ENCODE peak calls at places on chromosomes 5 and 9, in seven cellular contexts. F is NB4, K is body of pancreas, C is PC-3, X is HFF-Myc, Y is sigmoid colon, W is psoas muscle. A is an unnamed sample.

GRCh38 chr5:79509244-79509880 is 4.6 kb downstream of the HOMER1 start:
- DNase-seq in C (no peak), X (no peak), F (no peak), K (no peak), Y (no peak), W (no peak), A (no peak)

GRCh38 chr5:109468737-109469420 is 59.1 kb upstream of the PJA2 start:
- DNase-seq in X (peak), K (peak), C (peak), Y (peak), W (peak), F (peak), A (peak)

GRCh38 chr5:173602423-173602822 is 14.0 kb downstream of the BOD1 start:
- DNase-seq in C (no peak), K (peak), F (peak), W (peak), Y (no peak), X (no peak), A (no peak)

GRCh38 chr5:156971415-156971814 is 8.4 kb upstream of the TIMD4 start:
- DNase-seq in W (no peak), Y (no peak), X (no peak), F (no peak), K (no peak), C (no peak), A (no peak)

GRCh38 chr5:14225173-14225834 is 82.2 kb downstream of the TRIO start:
- DNase-seq in Y (no peak), F (no peak), X (no peak), W (no peak), K (no peak), C (no peak), A (peak)

GRCh38 chr9:69036319-69036718 is 767 bp downstream of the FXN start:
- DNase-seq in F (peak), Y (no peak), C (peak), K (peak), W (no peak), X (no peak), A (peak)

GRCh38 chr9:116700882-116701836 is 14.1 kb downstream of the TRIM32 start:
- DNase-seq in X (no peak), K (no peak), C (no peak), W (no peak), Y (no peak), F (no peak), A (peak)

GRCh38 chr9:14769235-14769580 is 46.7 kb upstream of the CER1 start:
- DNase-seq in F (peak), W (no peak), K (no peak), C (peak), Y (no peak), X (no peak), A (peak)

GRCh38 chr9:84750152-84750865 is 80.8 kb downstream of the NTRK2 start:
- DNase-seq in F (no peak), K (no peak), W (no peak), Y (no peak), C (no peak), X (no peak), A (peak)

GRCh38 chr9:81861644-81862043 is 66.6 kb upstream of the SPATA31D4 start:
- DNase-seq in W (no peak), F (no peak), X (no peak), Y (no peak), K (no peak), C (peak), A (no peak)

GRCh38 chr9:112719696-112720095 is 1.8 kb upstream of the INIP start:
- DNase-seq in F (no peak), X (no peak), K (no peak), W (no peak), Y (no peak), C (peak), A (no peak)

GRCh38 chr9:112712678-112713077 is 5.2 kb downstream of the INIP start:
- DNase-seq in X (no peak), K (no peak), F (no peak), Y (no peak), W (no peak), C (no peak), A (no peak)

GRCh38 chr9:112719292-112719691 is 1.4 kb upstream of the INIP start:
- DNase-seq in C (no peak), X (no peak), F (no peak), Y (no peak), W (no peak), K (no peak), A (peak)

GRCh38 chr9:112717669-112718331 is at the start of gene INIP:
- DNase-seq in Y (peak), K (peak), C (peak), W (peak), X (peak), F (peak), A (peak)
- TF ChIP-seq CTCF in Y (no peak), K (no peak), C (no peak), W (no peak), X (no peak), F (no peak), A (peak)

GRCh38 chr5:34053571-34054271 is 10.7 kb upstream of the C1QTNF3 start:
- DNase-seq in C (no peak), K (no peak), X (no peak), W (no peak), F (no peak), Y (no peak), A (no peak)
- H3K4me3 ChIP-seq in C (peak), K (no peak), X (no peak), W (no peak), F (no peak), Y (no peak), A (no peak)

GRCh38 chr5:107670028-107670926 is 460 bp downstream of the EFNA5 start:
- DNase-seq in Y (peak), C (peak), F (no peak), K (peak), W (peak), X (no peak), A (peak)

GRCh38 chr5:107668154-107668932 is 2.4 kb downstream of the EFNA5 start:
- DNase-seq in Y (no peak), K (no peak), X (no peak), C (no peak), W (no peak), F (no peak), A (no peak)

GRCh38 chr5:107670927-107671741 is at the start of gene EFNA5:
- DNase-seq in X (no peak), Y (peak), F (peak), W (peak), C (peak), K (peak), A (peak)

GRCh38 chr5:107669543-107670027 is 1.2 kb downstream of the EFNA5 start:
- DNase-seq in F (no peak), X (no peak), Y (peak), K (peak), C (peak), W (peak), A (peak)

DNA sequence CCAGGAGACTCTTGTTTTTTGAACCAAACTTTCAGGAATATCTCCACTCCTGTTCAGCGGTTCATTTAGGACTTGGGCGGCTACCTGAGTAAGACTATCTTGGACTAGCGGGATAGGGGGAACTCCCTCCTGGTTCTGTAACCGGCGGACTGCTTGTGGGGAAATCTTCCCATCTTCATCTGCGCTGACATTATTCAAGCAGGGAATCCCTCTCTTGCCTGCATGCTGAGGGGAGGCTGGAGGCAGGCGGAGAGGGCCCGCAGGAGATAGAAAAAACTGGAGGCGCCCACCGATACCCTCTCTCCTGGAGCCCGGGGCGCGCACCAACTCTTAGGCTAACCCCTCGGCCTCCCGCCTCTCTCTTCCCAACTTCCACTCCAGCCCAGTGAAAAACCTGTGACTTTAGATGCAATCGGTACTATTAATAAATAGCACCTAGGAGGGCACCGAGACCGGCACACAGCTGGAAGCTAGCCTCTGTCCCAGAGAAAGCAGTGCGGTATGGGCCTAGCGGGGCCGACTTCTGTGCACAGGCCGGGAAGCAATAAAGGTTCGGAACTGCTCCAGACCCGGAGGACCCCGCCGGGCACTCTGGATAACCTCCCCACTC is 1.7 kb downstream of the EFNA5 start:
- DNase-seq in F (no peak), W (peak), K (no peak), C (peak), X (no peak), Y (no peak), A (no peak)
- TF ChIP-seq CTCF in F (no peak), W (no peak), K (no peak), C (no peak), X (no peak), Y (no peak), A (no peak)

GRCh38 chr9:4662989-4663792 is 1.1 kb downstream of the PLPP6 start:
- DNase-seq in X (no peak), K (peak), C (peak), F (peak), W (no peak), Y (no peak), A (no peak)
- H3K4me3 ChIP-seq in X (peak), K (peak), C (peak), F (peak), W (peak), Y (peak), A (peak)

DNA sequence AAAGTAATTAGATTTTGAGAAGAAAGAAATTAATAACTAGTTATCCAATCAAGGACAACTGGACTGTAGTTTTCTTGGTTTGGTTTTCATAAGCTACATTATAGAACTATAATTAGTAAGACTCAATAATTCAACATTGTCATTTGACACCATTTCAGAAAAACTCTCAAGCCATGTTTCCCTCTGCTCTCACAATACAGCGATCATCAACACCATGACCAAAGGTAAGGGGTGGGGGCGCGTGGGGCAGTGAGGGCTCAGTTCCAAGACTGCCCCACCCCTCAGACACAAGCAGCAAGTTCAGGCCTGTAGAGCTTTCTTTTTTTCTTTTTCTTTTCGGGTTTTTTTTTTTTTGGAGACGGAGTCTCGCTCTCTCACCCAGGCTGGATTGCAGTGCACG is 6.4 kb downstream of the CMBL start:
- DNase-seq in F (no peak), C (no peak), W (no peak), K (peak), X (no peak), Y (no peak), A (no peak)
- TF ChIP-seq CTCF in F (no peak), C (no peak), W (no peak), K (no peak), X (no peak), Y (no peak), A (no peak)

GRCh38 chr5:68749648-68750047 is 344.2 kb upstream of the SLC30A5 start:
- DNase-seq in K (no peak), F (peak), X (no peak), W (no peak), C (peak), Y (no peak), A (no peak)
- H3K4me3 ChIP-seq in K (no peak), F (no peak), X (no peak), W (peak), C (no peak), Y (no peak), A (no peak)

GRCh38 chr9:86614871-86615849 is 260.9 kb upstream of the TUT7 start:
- DNase-seq in C (peak), K (peak), F (peak), Y (no peak), W (no peak), X (no peak), A (peak)
- TF ChIP-seq CTCF in C (peak), K (peak), F (peak), Y (peak), W (peak), X (peak), A (peak)

DNA sequence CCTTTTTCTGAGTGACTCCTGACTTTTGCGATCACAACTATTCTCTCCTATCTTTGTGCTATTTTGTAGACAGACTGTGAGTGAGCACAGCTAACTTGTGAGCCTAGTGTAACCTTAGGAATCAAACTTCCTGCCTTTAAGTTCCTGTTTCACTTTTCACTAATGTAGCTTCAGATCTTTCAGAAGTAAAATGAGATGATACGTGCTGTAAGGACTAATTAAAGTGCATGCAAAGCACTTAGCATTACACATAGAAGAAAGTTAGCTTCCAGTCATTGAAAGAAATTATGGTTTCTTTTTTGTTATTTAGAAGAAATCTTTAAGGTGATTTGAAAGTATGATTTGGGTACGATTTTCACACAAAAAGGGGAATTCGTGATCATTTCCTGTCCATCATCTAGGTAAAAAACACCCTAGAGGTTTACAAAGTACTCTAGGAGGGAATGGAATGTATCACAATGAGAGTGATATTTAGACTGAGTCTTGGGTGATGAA is 122.7 kb downstream of the ST8SIA4 start:
- DNase-seq in Y (no peak), X (no peak), K (no peak), F (peak), W (no peak), C (no peak), A (peak)
- H3K4me3 ChIP-seq in Y (no peak), X (no peak), K (no peak), F (peak), W (no peak), C (no peak), A (peak)

A was measured in GM12865.